ENCODE peak calls at places on chromosomes 13 and 19, in seven cellular contexts. B is H9, I is IMR-90, G is mesendoderm, L is H1, X is trophoblast cell, K is mesenchymal stem cell. N is an unnamed sample.

GRCh38 chr13:94195715-94196114 is 283.8 kb downstream of the DCT start:
- DNase-seq in I (peak), X (no peak), B (no peak), L (no peak), K (peak), G (no peak), N (no peak)

GRCh38 chr19:38055655-38056521 is 148.9 kb downstream of the SIPA1L3 start:
- DNase-seq in B (no peak), I (no peak), G (no peak), K (no peak), X (no peak), L (peak), N (no peak)

GRCh38 chr19:38183227-38183914 is 40.7 kb downstream of the DPF1 start:
- DNase-seq in K (peak), I (no peak), X (no peak), G (peak), B (peak), L (peak), N (peak)

GRCh38 chr13:40031031-40031430 is 375.6 kb downstream of the COG6 start:
- DNase-seq in I (peak), X (no peak), B (no peak), G (peak), L (no peak), K (peak), N (no peak)

GRCh38 chr19:57351867-57352266 is 796 bp downstream of the ZNF304 start:
- DNase-seq in B (no peak), I (peak), X (no peak), K (peak), L (no peak), G (peak), N (no peak)

GRCh38 chr19:39765091-39766076 is 13.3 kb upstream of the LEUTX start:
- DNase-seq in K (peak), B (peak), G (peak), I (peak), X (peak), L (peak), N (peak)

GRCh38 chr19:47582320-47582909 is 9.5 kb upstream of the ZNF541 start:
- DNase-seq in B (no peak), L (no peak), G (no peak), I (peak), K (peak), X (no peak), N (no peak)

GRCh38 chr13:113669871-113670341 is 2.9 kb downstream of the GRK1 start:
- DNase-seq in K (no peak), L (no peak), G (no peak), I (no peak), X (no peak), B (no peak), N (no peak)

GRCh38 chr13:104111031-104111430 is 1044.8 kb upstream of the SLC10A2 start:
- DNase-seq in K (no peak), L (no peak), X (no peak), B (no peak), G (no peak), I (peak), N (no peak)

GRCh38 chr19:11010041-11010440 is 49.2 kb downstream of the SMARCA4 start:
- DNase-seq in K (no peak), L (no peak), I (no peak), G (no peak), B (no peak), X (peak), N (no peak)

GRCh38 chr19:47056416-47056815 is 8.0 kb upstream of the TMEM160 start:
- DNase-seq in X (no peak), B (no peak), G (no peak), L (no peak), K (no peak), I (no peak), N (no peak)

GRCh38 chr13:23799945-23800344 is 89.3 kb downstream of the MIPEP start:
- DNase-seq in B (no peak), L (no peak), K (peak), X (no peak), I (peak), G (no peak), N (no peak)

GRCh38 chr19:5228932-5229777 is 111.5 kb downstream of the PTPRS start:
- DNase-seq in G (no peak), X (no peak), K (no peak), B (no peak), I (no peak), L (no peak), N (no peak)

GRCh38 chr13:45409993-45410392 is 8.2 kb downstream of the SLC25A30 start:
- DNase-seq in I (no peak), X (no peak), B (no peak), L (no peak), K (no peak), G (no peak), N (no peak)

GRCh38 chr19:3250675-3251074 is 26.2 kb downstream of the CELF5 start:
- DNase-seq in L (peak), I (no peak), X (peak), B (no peak), K (no peak), G (peak), N (no peak)

GRCh38 chr13:39038569-39038898 is 278 bp downstream of the NHLRC3 start:
- DNase-seq in I (no peak), X (peak), L (no peak), K (peak), G (no peak), B (no peak), N (no peak)

GRCh38 chr13:110407531-110407930 is 100.4 kb downstream of the COL4A2 start:
- DNase-seq in G (no peak), K (no peak), B (no peak), L (no peak), X (no peak), I (no peak), N (no peak)

DNA sequence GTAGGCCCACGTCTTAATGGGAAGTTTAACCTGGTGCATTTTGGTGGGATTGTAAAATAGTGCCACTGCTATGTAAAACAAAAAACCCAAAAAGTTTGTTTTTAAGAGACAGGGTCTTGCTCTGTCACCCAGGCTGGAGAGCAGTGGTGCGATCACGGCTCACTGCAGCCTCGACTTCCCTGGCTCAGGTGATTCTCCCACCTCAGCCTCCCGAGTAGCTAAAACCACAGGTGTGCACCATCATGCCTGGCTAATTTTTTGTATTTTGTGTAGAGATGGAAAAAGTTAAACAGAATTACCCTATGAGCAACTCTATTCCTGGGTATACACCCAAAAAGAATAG is 820 bp upstream of the REXO1 start:
- DNase-seq in K (no peak), L (no peak), I (no peak), X (no peak), G (no peak), B (no peak), N (no peak)
- H3K4ac ChIP-seq in K (no peak), L (no peak), I (no peak), X (no peak), G (no peak), B (no peak), N (no peak)

DNA sequence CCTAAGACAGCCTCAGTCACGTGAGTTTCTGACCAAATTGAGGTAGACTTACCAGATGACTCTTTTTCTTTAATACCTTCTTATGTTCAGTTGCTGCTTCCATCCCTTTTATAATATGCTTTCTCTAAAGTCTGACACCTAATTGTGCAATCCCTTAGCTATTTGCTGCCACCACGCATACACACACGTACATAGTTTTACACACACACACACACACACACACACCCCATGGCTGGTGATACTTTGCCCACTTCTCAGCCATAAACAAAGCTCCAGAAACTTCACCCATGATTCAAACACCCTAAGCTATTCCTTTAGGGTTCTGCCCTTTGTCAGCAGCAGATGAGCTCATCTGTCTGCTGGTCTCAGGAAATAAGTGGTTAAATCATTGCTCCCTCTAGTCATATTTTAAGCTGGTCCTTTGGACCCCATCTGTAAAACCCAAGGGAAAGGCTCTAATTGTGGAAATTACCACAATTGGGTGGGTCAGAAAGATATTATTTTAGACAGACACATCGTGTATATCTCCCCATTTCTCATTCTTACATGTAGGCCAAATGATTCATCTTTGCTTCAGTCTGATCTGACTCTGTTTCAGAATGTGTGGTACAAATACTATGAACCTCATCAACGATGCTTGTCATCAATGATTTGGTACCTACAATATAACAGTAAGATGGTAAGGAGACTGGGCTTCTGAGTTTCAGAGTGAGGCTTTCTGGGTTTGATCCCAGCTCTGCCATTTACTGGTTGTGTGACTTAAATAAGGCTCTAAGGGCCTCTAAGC is 69.2 kb downstream of the NALCN start:
- DNase-seq in B (no peak), K (peak), X (no peak), I (peak), L (no peak), G (no peak), N (no peak)
- H4K8ac ChIP-seq in B (no peak), K (no peak), X (no peak), I (no peak), L (no peak), G (no peak), N (no peak)

GRCh38 chr19:41366089-41366488 is 2.1 kb upstream of the B9D2 start:
- DNase-seq in G (no peak), I (no peak), X (no peak), K (no peak), B (no peak), L (no peak), N (no peak)

GRCh38 chr19:41367848-41368301 is 3.9 kb upstream of the B9D2 start:
- DNase-seq in I (peak), K (peak), B (no peak), L (no peak), G (no peak), X (peak), N (no peak)

GRCh38 chr19:41371541-41371940 is 4.8 kb upstream of the TMEM91 start:
- DNase-seq in K (no peak), B (no peak), G (no peak), I (no peak), X (peak), L (no peak), N (no peak)

GRCh38 chr19:41373993-41374392 is 2.3 kb upstream of the TMEM91 start:
- DNase-seq in B (no peak), I (peak), G (no peak), X (peak), L (no peak), K (peak), N (no peak)

GRCh38 chr19:41369769-41370168 is 5.8 kb upstream of the B9D2 start:
- DNase-seq in I (no peak), B (no peak), G (no peak), K (no peak), L (no peak), X (no peak), N (no peak)
- H2BK120ac ChIP-seq in I (no peak), B (no peak), G (no peak), K (no peak), L (no peak), X (no peak), N (no peak)

DNA sequence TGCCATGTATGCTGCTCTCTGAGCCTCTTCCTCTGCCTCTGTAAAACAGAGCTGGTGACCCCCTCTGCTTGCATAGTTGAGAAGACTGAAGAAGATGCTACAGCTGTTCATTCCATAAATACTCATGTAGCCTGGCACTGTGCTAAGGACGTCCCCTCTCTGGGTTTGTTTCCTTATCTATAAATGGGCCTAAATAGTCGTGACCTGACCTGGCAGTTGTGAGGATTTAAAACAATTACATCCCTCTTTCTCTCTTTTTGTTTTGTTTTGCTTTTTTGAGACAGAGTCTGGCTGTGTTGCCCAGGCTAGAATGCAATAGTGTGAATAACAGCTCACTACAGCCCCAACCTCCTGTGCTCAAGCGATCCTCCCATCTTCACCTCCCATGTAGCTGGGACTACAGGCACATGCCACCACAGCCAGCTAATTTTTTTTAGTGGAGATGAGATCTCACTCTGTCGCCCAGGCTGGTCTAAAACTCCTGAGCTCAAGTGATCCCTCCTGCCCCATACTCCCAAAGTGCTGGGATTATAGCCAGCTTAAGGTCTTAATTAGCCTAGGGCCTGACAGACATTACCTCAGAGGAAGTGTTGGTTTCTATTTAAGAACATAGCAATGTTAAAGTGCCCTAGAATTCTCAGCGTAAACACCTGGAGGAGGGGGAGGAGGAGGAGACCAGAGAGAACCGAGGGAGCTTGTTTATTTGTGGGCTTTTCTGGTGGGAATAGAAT is 4.6 kb downstream of the WDR62 start:
- DNase-seq in K (no peak), I (no peak), X (no peak), B (no peak), L (no peak), G (peak), N (no peak)
- H3K4ac ChIP-seq in K (no peak), I (no peak), X (no peak), B (no peak), L (no peak), G (no peak), N (no peak)

GRCh38 chr13:70829748-70830147 is 721.5 kb upstream of the KLHL1 start:
- DNase-seq in G (no peak), B (no peak), K (no peak), I (no peak), L (no peak), X (no peak), N (no peak)

DNA sequence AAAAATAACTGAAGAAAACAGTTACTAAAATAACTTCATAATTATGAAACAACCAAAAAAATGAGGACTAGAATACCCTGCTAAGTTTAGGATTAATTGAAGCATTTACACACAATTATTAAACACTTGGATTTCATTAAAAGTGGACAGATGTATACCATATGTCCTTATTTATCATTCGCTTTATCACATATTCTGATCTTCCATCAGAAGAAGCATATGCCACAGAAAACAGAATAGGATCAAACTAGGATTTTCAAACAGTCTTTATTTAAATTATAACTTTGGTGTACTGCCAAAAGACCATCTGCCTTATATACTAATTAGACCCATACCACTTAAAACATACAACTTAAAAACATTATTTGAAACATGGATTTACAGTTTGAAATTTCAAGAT is 727.1 kb upstream of the KLHL1 start:
- DNase-seq in B (no peak), I (no peak), K (no peak), G (no peak), L (no peak), X (no peak), N (no peak)
- H4K8ac ChIP-seq in B (no peak), I (no peak), K (no peak), G (no peak), L (no peak), X (no peak), N (no peak)

GRCh38 chr19:46022431-46023310 is at the start of gene PGLYRP1:
- DNase-seq in B (peak), G (no peak), I (no peak), X (no peak), L (no peak), K (no peak), N (no peak)
- H2BK120ac ChIP-seq in B (no peak), G (no peak), I (no peak), X (no peak), L (no peak), K (no peak), N (no peak)

GRCh38 chr13:33057019-33057785 is 41.0 kb downstream of the KL start:
- DNase-seq in K (peak), G (peak), I (peak), B (no peak), L (no peak), X (no peak), N (peak)

GRCh38 chr13:33050161-33050560 is 33.9 kb downstream of the KL start:
- DNase-seq in K (no peak), B (no peak), G (no peak), X (no peak), I (no peak), L (no peak), N (no peak)

GRCh38 chr13:33051632-33052031 is 35.4 kb downstream of the KL start:
- DNase-seq in B (no peak), K (no peak), I (no peak), G (no peak), L (no peak), X (no peak), N (no peak)

GRCh38 chr13:33052446-33052845 is 36.2 kb downstream of the KL start:
- DNase-seq in K (no peak), G (no peak), L (no peak), X (no peak), B (no peak), I (peak), N (no peak)

GRCh38 chr13:33053397-33054066 is 37.3 kb downstream of the KL start:
- DNase-seq in G (no peak), I (no peak), L (no peak), X (peak), B (no peak), K (no peak), N (no peak)
- H3K4ac ChIP-seq in G (no peak), I (no peak), L (no peak), X (no peak), B (no peak), K (no peak), N (no peak)

GRCh38 chr13:96027496-96027895 is 25.7 kb downstream of the UGGT2 start:
- DNase-seq in X (no peak), G (no peak), L (no peak), B (no peak), K (no peak), I (no peak), N (no peak)

GRCh38 chr13:96032717-96033116 is 20.5 kb downstream of the UGGT2 start:
- DNase-seq in X (no peak), B (no peak), K (no peak), G (no peak), I (no peak), L (no peak), N (no peak)

GRCh38 chr13:96025283-96025682 is 27.9 kb downstream of the UGGT2 start:
- DNase-seq in X (no peak), B (no peak), G (no peak), K (no peak), I (no peak), L (no peak), N (no peak)

GRCh38 chr13:96033220-96034015 is 19.8 kb downstream of the UGGT2 start:
- DNase-seq in L (no peak), X (no peak), I (no peak), K (no peak), B (no peak), G (no peak), N (no peak)

GRCh38 chr13:96029002-96029401 is 24.2 kb downstream of the UGGT2 start:
- DNase-seq in G (no peak), X (no peak), L (no peak), I (no peak), B (no peak), K (no peak), N (no peak)
- H4K8ac ChIP-seq in G (no peak), X (no peak), L (no peak), I (no peak), B (no peak), K (no peak), N (no peak)

GRCh38 chr13:90882551-90882950 is 464.9 kb upstream of the MIR17HG start:
- DNase-seq in I (no peak), B (no peak), X (no peak), L (no peak), G (no peak), K (no peak), N (no peak)
- H2BK120ac ChIP-seq in I (no peak), B (no peak), X (no peak), L (no peak), G (no peak), K (no peak), N (no peak)

N was measured in neuronal stem cell.